ENCODE peak calls at places on chromosomes 3 and 15, in five cellular contexts. F is IMR-90, K is A549, Z is H1, L is K562. B is an unnamed sample.

GRCh38 chr3:84666468-84666867 is 292.3 kb upstream of the CADM2 start:
- DNase-seq in Z (no peak), F (no peak), K (no peak), L (no peak), B (no peak)

GRCh38 chr3:132180337-132180791 is 136.8 kb upstream of the ACP3 start:
- DNase-seq in F (peak), Z (peak), K (peak), L (peak), B (peak)

GRCh38 chr3:66751842-66752241 is 246.3 kb upstream of the KBTBD8 start:
- DNase-seq in K (no peak), L (no peak), F (no peak), Z (no peak), B (no peak)

GRCh38 chr3:111729087-111729846 is 129.8 kb upstream of the PHLDB2 start:
- DNase-seq in Z (no peak), F (peak), L (no peak), K (no peak), B (no peak)

GRCh38 chr15:71082803-71083202 is 32.5 kb upstream of the THSD4 start:
- DNase-seq in K (no peak), F (no peak), L (no peak), Z (no peak), B (no peak)

GRCh38 chr3:118628704-118629341 is 405.8 kb downstream of the IGSF11 start:
- DNase-seq in F (peak), Z (peak), L (peak), K (peak), B (peak)

GRCh38 chr3:78645628-78646310 is 1122.0 kb downstream of the ROBO1 start:
- DNase-seq in F (peak), L (peak), K (peak), Z (no peak), B (peak)

GRCh38 chr3:198079771-198080520 is 119.9 kb downstream of the LMLN start:
- DNase-seq in Z (no peak), K (peak), L (peak), F (peak), B (no peak)

GRCh38 chr15:77499087-77499765 is 78.5 kb downstream of the HMG20A start:
- DNase-seq in F (peak), L (no peak), Z (no peak), K (no peak), B (no peak)

GRCh38 chr15:84967380-84967779 is 14.3 kb upstream of the PDE8A start:
- DNase-seq in K (no peak), L (no peak), F (no peak), Z (no peak), B (no peak)

GRCh38 chr3:66495633-66496032 is 5.2 kb downstream of the LRIG1 start:
- DNase-seq in F (no peak), L (no peak), Z (no peak), K (no peak), B (no peak)

GRCh38 chr15:34116620-34117019 is 14.7 kb downstream of the PGBD4 start:
- DNase-seq in Z (no peak), F (no peak), L (no peak), K (no peak), B (no peak)

GRCh38 chr3:14460342-14461005 is 58.1 kb downstream of the SLC6A6 start:
- DNase-seq in F (peak), K (peak), L (no peak), Z (no peak), B (no peak)

GRCh38 chr3:14462738-14463137 is 60.3 kb downstream of the SLC6A6 start:
- DNase-seq in K (no peak), F (peak), Z (no peak), L (no peak), B (no peak)

GRCh38 chr3:14463330-14464216 is 61.2 kb downstream of the SLC6A6 start:
- DNase-seq in L (no peak), Z (no peak), F (no peak), K (no peak), B (no peak)

GRCh38 chr3:14461006-14461747 is 58.8 kb downstream of the SLC6A6 start:
- DNase-seq in K (no peak), L (no peak), F (no peak), Z (no peak), B (no peak)

GRCh38 chr3:14461748-14462324 is 59.4 kb downstream of the SLC6A6 start:
- DNase-seq in F (peak), L (peak), Z (no peak), K (peak), B (peak)
- TF ChIP-seq MAFK in F (no peak), L (no peak), Z (no peak), K (no peak), B (no peak)

DNA sequence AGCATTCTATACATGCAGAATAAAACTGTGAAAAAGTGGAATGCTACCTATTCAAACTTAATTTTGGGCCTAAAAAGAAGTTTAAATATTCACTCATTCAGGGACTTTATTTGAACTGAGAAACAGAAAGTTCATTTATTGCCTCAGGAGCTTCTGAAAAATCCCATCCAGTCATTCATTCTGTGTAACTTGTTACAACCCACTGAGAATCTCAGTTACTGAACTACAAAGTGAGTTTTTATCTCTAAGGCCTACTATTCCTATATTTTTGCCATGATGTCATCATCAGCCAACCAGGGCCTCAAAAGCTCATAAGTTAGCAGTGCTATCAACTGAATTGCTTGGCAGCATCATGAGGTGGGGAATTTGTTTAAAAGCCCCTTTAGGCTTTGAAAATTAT is 98.0 kb upstream of the BOC start:
- DNase-seq in K (no peak), L (no peak), Z (no peak), F (no peak), B (no peak)
- TF ChIP-seq MAFK in K (no peak), L (no peak), Z (no peak), F (no peak), B (no peak)

DNA sequence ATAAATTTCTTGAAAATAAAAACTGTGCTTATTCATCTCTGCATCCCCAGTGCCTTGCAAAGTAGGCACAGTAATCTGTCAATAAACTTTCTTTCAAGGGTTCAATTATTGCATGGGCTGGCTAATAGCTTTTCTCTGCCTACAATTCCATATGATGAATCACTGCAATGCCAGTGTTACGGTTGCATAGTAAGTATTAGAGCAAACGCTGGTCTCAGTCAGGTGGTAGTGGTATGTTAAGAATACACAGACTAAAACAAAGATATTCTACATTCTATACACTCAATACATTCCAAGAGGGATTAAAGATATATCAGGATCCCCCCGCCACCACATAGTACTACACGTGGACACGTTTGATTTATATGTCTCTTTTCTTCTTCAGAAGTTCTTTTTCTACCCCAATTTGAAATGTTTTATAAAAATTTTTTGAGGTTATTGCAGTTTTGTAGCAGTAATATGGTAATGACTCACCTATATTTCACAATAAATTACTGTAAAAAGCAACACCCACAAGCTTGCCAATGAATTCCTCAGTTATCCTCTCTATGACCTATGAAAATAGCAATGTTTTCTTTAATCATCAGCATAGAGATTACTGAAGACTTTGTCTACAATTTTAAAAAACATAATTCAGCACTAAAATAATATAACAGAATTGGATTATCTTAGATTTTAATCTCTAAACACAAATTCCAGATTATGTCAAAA is 68.2 kb downstream of the CD200R1L start:
- DNase-seq in L (no peak), F (peak), K (peak), Z (no peak), B (no peak)
- TF ChIP-seq MAFK in L (no peak), F (peak), K (no peak), Z (no peak), B (no peak)

DNA sequence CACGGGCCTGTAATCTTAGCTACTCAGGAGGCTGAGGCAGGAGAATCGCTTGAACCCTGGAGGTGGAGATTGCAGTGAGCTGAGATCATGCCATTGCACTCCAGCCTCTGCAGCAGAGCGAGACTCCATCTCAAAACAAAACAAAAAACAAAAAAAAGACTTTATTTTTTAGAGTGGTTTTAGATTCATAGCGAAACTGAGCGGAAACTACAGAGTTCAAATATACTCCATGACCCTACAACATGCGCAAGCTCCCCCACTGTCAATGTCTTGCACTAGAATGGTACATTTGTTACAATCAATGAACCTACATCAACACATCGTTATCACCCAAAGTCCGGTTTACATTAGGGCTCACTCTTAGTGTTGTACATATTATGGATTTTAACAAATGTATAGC is 2.2 kb upstream of the CRTAP start:
- DNase-seq in F (no peak), L (no peak), K (no peak), Z (no peak), B (no peak)
- TF ChIP-seq MAFK in F (no peak), L (no peak), K (no peak), Z (no peak), B (no peak)

GRCh38 chr3:38617137-38617536 is 32.4 kb downstream of the SCN5A start:
- DNase-seq in F (no peak), L (no peak), K (no peak), Z (no peak), B (no peak)
- TF ChIP-seq MAFK in F (no peak), L (no peak), K (no peak), Z (no peak), B (no peak)